ENCODE peak calls at places on chromosomes 3 and 15, in five cellular contexts. L is neural progenitor cell, I is K562, G is SK-N-SH, Q is neuronal stem cell. J is an unnamed sample.
A peak's percentile ranks its signal among the peaks of the same experiment; 100 is the strongest.

GRCh38 chr15:95019907-95020306 is 788.5 kb downstream of the MCTP2 start:
- DNase-seq in G (no peak), I (no peak), Q (no peak), L (no peak), J (peak; percentile 30)

GRCh38 chr15:55990516-55990915 is 2.9 kb downstream of the NEDD4 start:
- DNase-seq in G (no peak), Q (no peak), L (no peak), I (no peak), J (no peak)

GRCh38 chr15:90351479-90352108 is 490 bp upstream of the ZNF774 start:
- DNase-seq in Q (no peak), G (no peak), I (no peak), L (no peak), J (no peak)

GRCh38 chr3:23365066-23365465 is 161.9 kb downstream of the UBE2E2 start:
- DNase-seq in L (no peak), G (no peak), I (no peak), Q (no peak), J (no peak)

GRCh38 chr3:133276594-133276993 is 123.3 kb upstream of the BFSP2 start:
- DNase-seq in I (no peak), L (peak; percentile 27), G (no peak), Q (no peak), J (no peak)

GRCh38 chr3:172751188-172751571 is 654 bp downstream of the ECT2 start:
- DNase-seq in G (peak; percentile 40), L (peak; percentile 48), Q (no peak), I (peak; percentile 25), J (no peak)

GRCh38 chr3:177084616-177085015 is 112.7 kb downstream of the TBL1XR1 start:
- DNase-seq in G (no peak), Q (no peak), L (no peak), I (no peak), J (no peak)

GRCh38 chr3:55704521-55704920 is 217.4 kb upstream of the WNT5A start:
- DNase-seq in Q (no peak), I (no peak), L (no peak), G (no peak), J (peak; percentile 68)

GRCh38 chr3:194572131-194572789 is 61.0 kb downstream of the TMEM44 start:
- DNase-seq in I (peak; percentile 75), G (no peak), Q (no peak), L (peak; percentile 40), J (peak; percentile 93)

GRCh38 chr3:83435173-83435572 is 1523.6 kb upstream of the CADM2 start:
- DNase-seq in G (no peak), I (no peak), Q (peak; percentile 8), L (peak; percentile 17), J (no peak)

GRCh38 chr15:79037848-79038247 is 52.7 kb downstream of the RASGRF1 start:
- DNase-seq in Q (no peak), G (no peak), L (no peak), I (no peak), J (no peak)

GRCh38 chr3:58536501-58537411 is at the start of gene ACOX2:
- DNase-seq in I (peak; percentile 2), L (no peak), Q (no peak), G (no peak), J (peak; percentile 59)

GRCh38 chr15:71888797-71889196 is 78.4 kb downstream of the NR2E3 start:
- DNase-seq in I (no peak), Q (no peak), L (no peak), G (no peak), J (no peak)

GRCh38 chr3:132550579-132551305 is 46.3 kb upstream of the ACKR4 start:
- DNase-seq in Q (no peak), G (no peak), I (no peak), L (no peak), J (peak; percentile 36)

GRCh38 chr3:192444096-192444790 is 283.1 kb downstream of the FGF12 start:
- DNase-seq in G (peak; percentile 53), Q (peak; percentile 64), I (peak; percentile 72), L (peak; percentile 76), J (peak; percentile 39)

GRCh38 chr15:68470049-68470738 is 38.2 kb upstream of the ITGA11 start:
- DNase-seq in L (no peak), I (no peak), G (no peak), Q (no peak), J (no peak)

GRCh38 chr3:146493221-146493620 is 23.9 kb upstream of the PLSCR2 start:
- DNase-seq in G (no peak), Q (no peak), L (no peak), I (no peak), J (peak; percentile 46)

GRCh38 chr3:193780371-193780770 is 187.4 kb downstream of the OPA1 start:
- DNase-seq in L (no peak), I (no peak), G (no peak), Q (no peak), J (no peak)

GRCh38 chr15:55587321-55588069 is 650 bp downstream of the PYGO1 start:
- DNase-seq in G (peak; percentile 83), L (peak; percentile 79), I (no peak), Q (peak; percentile 59), J (peak; percentile 43)

GRCh38 chr3:21645121-21645897 is 105.7 kb downstream of the ZNF385D start:
- DNase-seq in I (peak; percentile 12), Q (no peak), G (peak; percentile 5), L (no peak), J (peak; percentile 80)

GRCh38 chr3:134189848-134190247 is 60.8 kb downstream of the RYK start:
- DNase-seq in I (no peak), G (no peak), L (no peak), Q (no peak), J (no peak)

GRCh38 chr15:39018966-39019365 is 454.4 kb upstream of the RASGRP1 start:
- DNase-seq in Q (no peak), G (no peak), L (no peak), I (no peak), J (no peak)

GRCh38 chr15:39009740-39010139 is 445.1 kb upstream of the RASGRP1 start:
- DNase-seq in Q (no peak), I (no peak), L (no peak), G (no peak), J (no peak)

GRCh38 chr15:39013262-39013661 is 448.6 kb upstream of the RASGRP1 start:
- DNase-seq in G (no peak), Q (no peak), I (no peak), L (no peak), J (no peak)

GRCh38 chr15:39016706-39017105 is 452.1 kb upstream of the RASGRP1 start:
- DNase-seq in Q (no peak), L (no peak), G (no peak), I (no peak), J (peak; percentile 96)

DNA sequence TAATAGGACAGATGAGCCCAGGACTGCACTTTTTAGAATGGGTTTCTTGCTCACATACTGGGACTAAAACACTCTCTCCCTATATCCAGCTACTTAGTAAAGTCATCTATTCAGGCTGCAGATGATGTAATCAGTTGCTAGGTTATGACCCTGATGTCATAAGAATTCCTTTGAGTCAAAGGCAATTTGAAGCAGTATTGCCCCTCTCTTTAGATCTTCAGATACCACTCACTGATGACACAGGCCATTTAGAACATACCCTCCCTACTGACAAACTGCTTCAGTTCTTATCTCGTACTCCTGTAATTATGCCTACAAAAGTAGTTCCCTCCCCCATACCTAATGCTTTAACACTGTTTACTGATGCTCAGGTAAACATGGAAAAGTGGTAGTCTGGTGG is 450.1 kb upstream of the RASGRP1 start:
- DNase-seq in Q (no peak), G (no peak), L (no peak), I (no peak), J (no peak)
- H3K4me2 ChIP-seq in Q (no peak overlapping the region), G (no peak overlapping the region), L (no peak overlapping the region), I (no peak overlapping the region), J (no peak overlapping the region)

GRCh38 chr3:125433091-125433534 is 58.0 kb upstream of the ZNF148 start:
- DNase-seq in G (no peak), I (peak; percentile 27), Q (no peak), L (no peak), J (no peak)

GRCh38 chr3:125433611-125434041 is 58.5 kb upstream of the ZNF148 start:
- DNase-seq in I (peak; percentile 19), Q (no peak), G (no peak), L (no peak), J (no peak)

GRCh38 chr3:125434582-125435011 is 59.5 kb upstream of the ZNF148 start:
- DNase-seq in G (no peak), Q (no peak), L (no peak), I (no peak), J (no peak)

GRCh38 chr3:125436921-125437320 is 61.8 kb upstream of the ZNF148 start:
- DNase-seq in Q (no peak), G (no peak), L (no peak), I (no peak), J (no peak)

GRCh38 chr3:125435231-125435630 is 60.1 kb upstream of the ZNF148 start:
- DNase-seq in G (no peak), I (no peak), L (no peak), Q (no peak), J (no peak)
- H3K9ac ChIP-seq in G (no peak overlapping the region), I (no peak overlapping the region), L (no peak overlapping the region), Q (no peak overlapping the region), J (no peak overlapping the region)

DNA sequence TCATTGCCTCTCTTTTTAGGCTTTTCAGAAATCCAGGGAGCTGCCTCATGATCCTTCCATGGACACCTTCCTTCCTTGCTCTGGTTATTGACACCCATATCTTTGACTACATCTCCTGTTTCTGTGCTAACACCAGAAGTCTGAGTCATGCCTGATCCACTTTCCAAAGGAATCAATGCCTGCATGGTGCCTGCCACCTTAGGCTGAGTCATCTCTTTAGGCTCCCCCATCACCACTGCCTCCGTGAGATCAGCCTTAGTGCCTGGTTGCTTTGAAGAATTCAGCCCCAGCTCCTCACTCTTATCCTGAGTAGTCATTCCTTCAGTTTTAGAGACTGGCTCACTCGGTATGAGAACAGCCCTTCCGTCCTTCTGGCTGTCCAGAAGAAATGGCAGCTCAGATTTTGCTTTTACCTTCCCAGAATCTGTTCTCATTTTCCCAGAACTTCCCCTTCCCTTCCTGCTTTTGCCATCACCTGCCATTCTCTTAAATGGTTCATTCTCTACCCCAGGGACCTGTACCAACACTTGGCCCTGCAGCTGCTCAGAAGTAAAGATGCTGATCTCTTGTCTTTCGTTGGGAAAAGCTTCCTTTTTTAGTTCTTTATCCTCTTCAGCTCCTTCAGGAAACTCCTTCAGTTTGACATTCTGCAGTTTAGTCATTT is 105.3 kb downstream of the MAP4 start:
- DNase-seq in I (peak; percentile 64), L (no peak), G (peak; percentile 16), Q (no peak), J (peak; percentile 93)
- H3K4me2 ChIP-seq in I (no peak overlapping the region), L (no peak overlapping the region), G (peak overlapping the region; percentile 65), Q (no peak overlapping the region), J (peak overlapping the region; percentile 71)

GRCh38 chr3:127747751-127748521 is 74.4 kb downstream of the MGLL start:
- DNase-seq in L (no peak), Q (no peak), I (no peak), G (no peak), J (peak; percentile 87)

GRCh38 chr3:127750226-127751031 is 71.9 kb downstream of the MGLL start:
- DNase-seq in I (no peak), L (no peak), Q (no peak), G (peak; percentile 52), J (peak; percentile 77)

GRCh38 chr3:127748754-127749327 is 73.5 kb downstream of the MGLL start:
- DNase-seq in Q (no peak), L (no peak), I (no peak), G (no peak), J (no peak)

GRCh38 chr3:127749787-127750225 is 72.5 kb downstream of the MGLL start:
- DNase-seq in L (no peak), G (no peak), Q (no peak), I (no peak), J (no peak)

DNA sequence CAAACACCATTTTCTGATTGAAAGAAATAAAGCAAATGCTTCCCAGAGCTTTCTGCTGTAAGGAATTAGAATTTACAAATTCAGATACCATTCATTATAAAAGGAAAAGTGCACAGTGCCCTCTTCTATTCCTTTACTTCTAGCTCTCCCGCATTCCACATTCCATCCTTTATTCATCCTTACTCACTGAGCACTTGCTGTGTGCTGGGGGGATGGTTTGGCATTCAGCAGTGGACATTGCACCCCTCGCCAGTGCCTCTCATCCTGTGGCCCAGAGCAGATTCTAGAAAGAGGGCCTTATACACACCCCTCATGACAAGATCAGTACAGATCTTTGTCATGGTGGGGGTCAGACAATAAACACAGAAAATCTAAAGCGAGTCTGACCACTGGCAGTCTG is 73.0 kb downstream of the MGLL start:
- DNase-seq in I (no peak), Q (no peak), L (no peak), G (no peak), J (no peak)
- H3K9ac ChIP-seq in I (no peak overlapping the region), Q (no peak overlapping the region), L (no peak overlapping the region), G (no peak overlapping the region), J (peak overlapping the region; percentile 36)

J was measured in astrocyte.